ENCODE peak calls at places on chromosomes 4 and X, in nine cellular contexts. One of them, this sample, is unnamed.

GRCh38 chr4:823093-823760 is 2.7 kb downstream of the CPLX1 start:
- DNase-seq in mesothelial cell of epicardium: no peak
- DNase-seq in choroid plexus epithelial cell: no peak
- DNase-seq in GM06990: no peak
- DNase-seq in epithelial cell of esophagus: no peak
- DNase-seq in endothelial cell: no peak
- DNase-seq in AG04450: no peak
- DNase-seq in mucosa of descending colon: peak
- DNase-seq in PC-3: no peak
- DNase-seq in this sample: no peak

GRCh38 chrX:150475466-150475865 is 93.0 kb upstream of the MTM1 start:
- DNase-seq in PC-3: no peak
- DNase-seq in mucosa of descending colon: no peak
- DNase-seq in epithelial cell of esophagus: no peak
- DNase-seq in choroid plexus epithelial cell: peak
- DNase-seq in endothelial cell: no peak
- DNase-seq in GM06990: no peak
- DNase-seq in mesothelial cell of epicardium: no peak
- DNase-seq in AG04450: no peak
- DNase-seq in this sample: no peak

GRCh38 chr4:155572106-155572703 is 94.4 kb upstream of the GUCY1A1 start:
- DNase-seq in epithelial cell of esophagus: peak
- DNase-seq in choroid plexus epithelial cell: peak
- DNase-seq in mesothelial cell of epicardium: no peak
- DNase-seq in PC-3: no peak
- DNase-seq in GM06990: no peak
- DNase-seq in mucosa of descending colon: no peak
- DNase-seq in endothelial cell: no peak
- DNase-seq in AG04450: no peak
- DNase-seq in this sample: no peak

GRCh38 chr4:98994474-98995182 is 893 bp upstream of the METAP1 start:
- DNase-seq in GM06990: no peak
- DNase-seq in AG04450: no peak
- DNase-seq in PC-3: no peak
- DNase-seq in endothelial cell: no peak
- DNase-seq in epithelial cell of esophagus: peak
- DNase-seq in mucosa of descending colon: no peak
- DNase-seq in mesothelial cell of epicardium: no peak
- DNase-seq in choroid plexus epithelial cell: peak
- DNase-seq in this sample: no peak

GRCh38 chr4:1882850-1883271 is 11.7 kb downstream of the NSD2 start:
- DNase-seq in mucosa of descending colon: no peak
- DNase-seq in GM06990: no peak
- DNase-seq in epithelial cell of esophagus: no peak
- DNase-seq in choroid plexus epithelial cell: no peak
- DNase-seq in AG04450: no peak
- DNase-seq in mesothelial cell of epicardium: no peak
- DNase-seq in PC-3: no peak
- DNase-seq in endothelial cell: no peak
- DNase-seq in this sample: no peak

GRCh38 chrX:150225266-150225665 is 137.9 kb upstream of the MAMLD1 start:
- DNase-seq in mucosa of descending colon: no peak
- DNase-seq in AG04450: no peak
- DNase-seq in choroid plexus epithelial cell: no peak
- DNase-seq in epithelial cell of esophagus: no peak
- DNase-seq in endothelial cell: no peak
- DNase-seq in GM06990: no peak
- DNase-seq in mesothelial cell of epicardium: no peak
- DNase-seq in PC-3: no peak
- DNase-seq in this sample: no peak

GRCh38 chr4:172553216-172553615 is 615.4 kb upstream of the GALNT7 start:
- DNase-seq in choroid plexus epithelial cell: peak
- DNase-seq in mucosa of descending colon: no peak
- DNase-seq in endothelial cell: no peak
- DNase-seq in GM06990: no peak
- DNase-seq in AG04450: no peak
- DNase-seq in PC-3: no peak
- DNase-seq in mesothelial cell of epicardium: no peak
- DNase-seq in epithelial cell of esophagus: no peak
- DNase-seq in this sample: no peak

GRCh38 chr4:970046-970745 is 3.2 kb downstream of the DGKQ start:
- DNase-seq in PC-3: no peak
- DNase-seq in AG04450: no peak
- DNase-seq in mesothelial cell of epicardium: no peak
- DNase-seq in epithelial cell of esophagus: no peak
- DNase-seq in choroid plexus epithelial cell: no peak
- DNase-seq in GM06990: no peak
- DNase-seq in mucosa of descending colon: peak
- DNase-seq in endothelial cell: no peak
- DNase-seq in this sample: no peak

GRCh38 chr4:138014664-138015288 is 227.4 kb downstream of the SLC7A11 start:
- DNase-seq in mucosa of descending colon: no peak
- DNase-seq in AG04450: no peak
- DNase-seq in GM06990: no peak
- DNase-seq in choroid plexus epithelial cell: no peak
- DNase-seq in endothelial cell: no peak
- DNase-seq in epithelial cell of esophagus: no peak
- DNase-seq in PC-3: no peak
- DNase-seq in mesothelial cell of epicardium: no peak
- DNase-seq in this sample: no peak

GRCh38 chr4:184751585-184751956 is 17.7 kb upstream of the CENPU start:
- DNase-seq in AG04450: no peak
- DNase-seq in choroid plexus epithelial cell: no peak
- DNase-seq in GM06990: no peak
- DNase-seq in mesothelial cell of epicardium: no peak
- DNase-seq in PC-3: no peak
- DNase-seq in endothelial cell: no peak
- DNase-seq in epithelial cell of esophagus: no peak
- DNase-seq in mucosa of descending colon: no peak
- DNase-seq in this sample: no peak

GRCh38 chrX:149259241-149259640 is 245.9 kb downstream of the IDS start:
- DNase-seq in GM06990: no peak
- DNase-seq in mucosa of descending colon: no peak
- DNase-seq in PC-3: peak
- DNase-seq in epithelial cell of esophagus: peak
- DNase-seq in choroid plexus epithelial cell: peak
- DNase-seq in AG04450: no peak
- DNase-seq in endothelial cell: no peak
- DNase-seq in mesothelial cell of epicardium: no peak
- DNase-seq in this sample: no peak

GRCh38 chr4:168472920-168473319 is 7.4 kb downstream of the DDX60L start:
- DNase-seq in AG04450: no peak
- DNase-seq in GM06990: no peak
- DNase-seq in mucosa of descending colon: no peak
- DNase-seq in mesothelial cell of epicardium: no peak
- DNase-seq in choroid plexus epithelial cell: no peak
- DNase-seq in epithelial cell of esophagus: no peak
- DNase-seq in endothelial cell: no peak
- DNase-seq in PC-3: no peak
- DNase-seq in this sample: no peak

GRCh38 chrX:113392355-113392754 is 551.7 kb upstream of the AMOT start:
- DNase-seq in choroid plexus epithelial cell: no peak
- DNase-seq in PC-3: no peak
- DNase-seq in mesothelial cell of epicardium: no peak
- DNase-seq in AG04450: no peak
- DNase-seq in endothelial cell: no peak
- DNase-seq in epithelial cell of esophagus: no peak
- DNase-seq in GM06990: no peak
- DNase-seq in mucosa of descending colon: peak
- DNase-seq in this sample: no peak

GRCh38 chr4:8010618-8011017 is 71.0 kb upstream of the AFAP1 start:
- DNase-seq in mesothelial cell of epicardium: peak
- DNase-seq in AG04450: no peak
- DNase-seq in GM06990: no peak
- DNase-seq in PC-3: no peak
- DNase-seq in epithelial cell of esophagus: peak
- DNase-seq in mucosa of descending colon: peak
- DNase-seq in choroid plexus epithelial cell: peak
- DNase-seq in endothelial cell: no peak
- DNase-seq in this sample: peak

DNA sequence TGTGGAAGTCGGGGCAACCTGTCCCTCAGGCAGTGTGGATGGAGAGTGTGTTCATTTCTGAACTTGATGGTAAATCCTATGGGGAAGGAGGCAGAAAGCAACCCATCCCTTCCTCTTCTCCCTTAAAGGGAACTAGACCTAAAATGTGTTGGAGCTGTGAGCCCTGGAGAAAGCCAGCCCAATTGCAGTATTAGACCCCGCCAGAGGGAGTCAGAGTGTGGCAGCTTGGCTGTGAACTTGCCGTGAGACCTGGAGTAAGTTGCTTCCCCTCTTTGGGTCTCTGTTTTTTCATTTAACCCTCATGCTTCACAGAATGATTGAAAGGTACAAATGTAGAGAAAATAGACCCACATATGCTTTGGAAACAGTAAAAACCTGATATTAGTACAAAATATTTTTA is 108.7 kb upstream of the PAK3 start:
- DNase-seq in endothelial cell: peak
- DNase-seq in choroid plexus epithelial cell: no peak
- DNase-seq in PC-3: peak
- DNase-seq in epithelial cell of esophagus: no peak
- DNase-seq in AG04450: no peak
- DNase-seq in mucosa of descending colon: no peak
- DNase-seq in mesothelial cell of epicardium: no peak
- DNase-seq in GM06990: no peak
- DNase-seq in this sample: no peak
- TF ChIP-seq CTCF in endothelial cell: no peak
- TF ChIP-seq CTCF in choroid plexus epithelial cell: no peak
- TF ChIP-seq CTCF in PC-3: peak
- TF ChIP-seq CTCF in epithelial cell of esophagus: no peak
- TF ChIP-seq CTCF in AG04450: peak
- TF ChIP-seq CTCF in mucosa of descending colon: no peak
- TF ChIP-seq CTCF in mesothelial cell of epicardium: no peak
- TF ChIP-seq CTCF in GM06990: peak
- TF ChIP-seq CTCF in this sample: peak

GRCh38 chr4:153541426-153542096 is 75.4 kb downstream of the TMEM131L start:
- DNase-seq in GM06990: no peak
- DNase-seq in PC-3: peak
- DNase-seq in epithelial cell of esophagus: no peak
- DNase-seq in choroid plexus epithelial cell: peak
- DNase-seq in mucosa of descending colon: no peak
- DNase-seq in endothelial cell: no peak
- DNase-seq in AG04450: peak
- DNase-seq in mesothelial cell of epicardium: no peak
- DNase-seq in this sample: no peak
- TF ChIP-seq CTCF in GM06990: no peak
- TF ChIP-seq CTCF in PC-3: no peak
- TF ChIP-seq CTCF in epithelial cell of esophagus: no peak
- TF ChIP-seq CTCF in choroid plexus epithelial cell: peak
- TF ChIP-seq CTCF in mucosa of descending colon: no peak
- TF ChIP-seq CTCF in endothelial cell: no peak
- TF ChIP-seq CTCF in AG04450: peak
- TF ChIP-seq CTCF in mesothelial cell of epicardium: no peak
- TF ChIP-seq CTCF in this sample: no peak

GRCh38 chr4:85808104-85808503 is 333.2 kb downstream of the ARHGAP24 start:
- DNase-seq in PC-3: no peak
- DNase-seq in epithelial cell of esophagus: no peak
- DNase-seq in AG04450: no peak
- DNase-seq in choroid plexus epithelial cell: no peak
- DNase-seq in mesothelial cell of epicardium: no peak
- DNase-seq in GM06990: no peak
- DNase-seq in mucosa of descending colon: no peak
- DNase-seq in endothelial cell: no peak
- DNase-seq in this sample: no peak

GRCh38 chr4:85803846-85804245 is 328.9 kb downstream of the ARHGAP24 start:
- DNase-seq in epithelial cell of esophagus: no peak
- DNase-seq in choroid plexus epithelial cell: no peak
- DNase-seq in AG04450: no peak
- DNase-seq in GM06990: no peak
- DNase-seq in mesothelial cell of epicardium: no peak
- DNase-seq in mucosa of descending colon: no peak
- DNase-seq in PC-3: no peak
- DNase-seq in endothelial cell: no peak
- DNase-seq in this sample: no peak

GRCh38 chr4:85806346-85806745 is 331.4 kb downstream of the ARHGAP24 start:
- DNase-seq in AG04450: no peak
- DNase-seq in endothelial cell: no peak
- DNase-seq in epithelial cell of esophagus: no peak
- DNase-seq in PC-3: no peak
- DNase-seq in GM06990: no peak
- DNase-seq in mesothelial cell of epicardium: no peak
- DNase-seq in choroid plexus epithelial cell: no peak
- DNase-seq in mucosa of descending colon: no peak
- DNase-seq in this sample: no peak

GRCh38 chr4:85808864-85809263 is 333.9 kb downstream of the ARHGAP24 start:
- DNase-seq in epithelial cell of esophagus: no peak
- DNase-seq in mucosa of descending colon: no peak
- DNase-seq in AG04450: no peak
- DNase-seq in endothelial cell: no peak
- DNase-seq in GM06990: no peak
- DNase-seq in PC-3: peak
- DNase-seq in choroid plexus epithelial cell: no peak
- DNase-seq in mesothelial cell of epicardium: no peak
- DNase-seq in this sample: no peak

GRCh38 chr4:85807247-85807915 is 332.4 kb downstream of the ARHGAP24 start:
- DNase-seq in mucosa of descending colon: no peak
- DNase-seq in choroid plexus epithelial cell: peak
- DNase-seq in epithelial cell of esophagus: no peak
- DNase-seq in PC-3: peak
- DNase-seq in endothelial cell: no peak
- DNase-seq in GM06990: no peak
- DNase-seq in AG04450: no peak
- DNase-seq in mesothelial cell of epicardium: no peak
- DNase-seq in this sample: no peak
- TF ChIP-seq CTCF in mucosa of descending colon: no peak
- TF ChIP-seq CTCF in choroid plexus epithelial cell: no peak
- TF ChIP-seq CTCF in epithelial cell of esophagus: no peak
- TF ChIP-seq CTCF in PC-3: no peak
- TF ChIP-seq CTCF in endothelial cell: no peak
- TF ChIP-seq CTCF in GM06990: no peak
- TF ChIP-seq CTCF in AG04450: no peak
- TF ChIP-seq CTCF in mesothelial cell of epicardium: no peak
- TF ChIP-seq CTCF in this sample: no peak

GRCh38 chr4:76420901-76421581 is at the start of gene CCDC158:
- DNase-seq in endothelial cell: no peak
- DNase-seq in mucosa of descending colon: no peak
- DNase-seq in PC-3: no peak
- DNase-seq in AG04450: no peak
- DNase-seq in mesothelial cell of epicardium: no peak
- DNase-seq in GM06990: no peak
- DNase-seq in choroid plexus epithelial cell: no peak
- DNase-seq in epithelial cell of esophagus: peak
- DNase-seq in this sample: no peak

GRCh38 chr4:76420311-76420710 is 630 bp downstream of the CCDC158 start:
- DNase-seq in epithelial cell of esophagus: no peak
- DNase-seq in endothelial cell: no peak
- DNase-seq in AG04450: no peak
- DNase-seq in choroid plexus epithelial cell: no peak
- DNase-seq in mesothelial cell of epicardium: no peak
- DNase-seq in GM06990: no peak
- DNase-seq in mucosa of descending colon: no peak
- DNase-seq in PC-3: no peak
- DNase-seq in this sample: no peak

GRCh38 chr4:76430519-76431388 is 4.3 kb upstream of the SHROOM3 start:
- DNase-seq in epithelial cell of esophagus: peak
- DNase-seq in GM06990: peak
- DNase-seq in PC-3: peak
- DNase-seq in mesothelial cell of epicardium: no peak
- DNase-seq in choroid plexus epithelial cell: peak
- DNase-seq in AG04450: peak
- DNase-seq in endothelial cell: no peak
- DNase-seq in mucosa of descending colon: no peak
- DNase-seq in this sample: no peak

GRCh38 chr4:76429636-76430035 is 5.4 kb upstream of the SHROOM3 start:
- DNase-seq in epithelial cell of esophagus: no peak
- DNase-seq in AG04450: no peak
- DNase-seq in GM06990: no peak
- DNase-seq in endothelial cell: no peak
- DNase-seq in PC-3: no peak
- DNase-seq in mucosa of descending colon: no peak
- DNase-seq in choroid plexus epithelial cell: no peak
- DNase-seq in mesothelial cell of epicardium: no peak
- DNase-seq in this sample: no peak

GRCh38 chr4:76426272-76426671 is 5.3 kb upstream of the CCDC158 start:
- DNase-seq in endothelial cell: no peak
- DNase-seq in epithelial cell of esophagus: no peak
- DNase-seq in GM06990: no peak
- DNase-seq in mucosa of descending colon: no peak
- DNase-seq in choroid plexus epithelial cell: no peak
- DNase-seq in AG04450: no peak
- DNase-seq in mesothelial cell of epicardium: no peak
- DNase-seq in PC-3: peak
- DNase-seq in this sample: no peak
- TF ChIP-seq CTCF in endothelial cell: no peak
- TF ChIP-seq CTCF in epithelial cell of esophagus: peak
- TF ChIP-seq CTCF in GM06990: no peak
- TF ChIP-seq CTCF in mucosa of descending colon: no peak
- TF ChIP-seq CTCF in choroid plexus epithelial cell: peak
- TF ChIP-seq CTCF in AG04450: no peak
- TF ChIP-seq CTCF in mesothelial cell of epicardium: no peak
- TF ChIP-seq CTCF in PC-3: peak
- TF ChIP-seq CTCF in this sample: peak